ENCODE peak calls at places on chromosome 5, in five cellular contexts. E is ureter, P is right cardiac atrium, W is hippocampal formation, D is dorsolateral prefrontal cortex. B is an unnamed sample.

GRCh38 chr5:54758038-54758437 is 227.4 kb downstream of the ESM1 start:
- DNase-seq in E (no peak), P (no peak), W (no peak), D (no peak), B (peak; percentile 84)

GRCh38 chr5:7650755-7651154 is 200.2 kb downstream of the CFAP90 start:
- DNase-seq in E (no peak), P (no peak), W (peak; percentile 36), D (no peak), B (no peak)

GRCh38 chr5:74576941-74577456 is 63.5 kb downstream of the ENC1 start:
- DNase-seq in E (no peak), P (peak; percentile 41), W (no peak), D (no peak), B (no peak)

GRCh38 chr5:181184845-181185216 is 20.2 kb downstream of the TRIM7 start:
- DNase-seq in E (no peak), P (no peak), W (no peak), D (no peak), B (no peak)

GRCh38 chr5:116032094-116032517 is at the start of gene ARL14EPL:
- DNase-seq in E (no peak), P (no peak), W (no peak), D (no peak), B (peak; percentile 52)

GRCh38 chr5:64807505-64807904 is 38.8 kb downstream of the CWC27 start:
- DNase-seq in E (no peak), P (no peak), W (no peak), D (no peak), B (peak; percentile 27)

GRCh38 chr5:33319151-33319550 is 121.6 kb upstream of the TARS1 start:
- DNase-seq in E (no peak), P (no peak), W (no peak), D (no peak), B (no peak)

GRCh38 chr5:180378412-180379344 is 25.5 kb upstream of the GFPT2 start:
- DNase-seq in E (no peak), P (no peak), W (no peak), D (no peak), B (no peak)

GRCh38 chr5:36521838-36522745 is 84.3 kb upstream of the SLC1A3 start:
- DNase-seq in E (no peak), P (peak; percentile 39), W (no peak), D (no peak), B (no peak)

GRCh38 chr5:15611008-15611407 is 111.0 kb downstream of the FBXL7 start:
- DNase-seq in E (no peak), P (no peak), W (no peak), D (no peak), B (no peak)

GRCh38 chr5:75668988-75669760 is 48.1 kb downstream of the POC5 start:
- DNase-seq in E (no peak), P (no peak), W (no peak), D (no peak), B (no peak)

GRCh38 chr5:35856186-35857003 is at the start of gene IL7R:
- DNase-seq in E (no peak), P (no peak), W (no peak), D (no peak), B (peak; percentile 15)

GRCh38 chr5:91556-92263 is at the start of gene PLEKHG4B:
- DNase-seq in E (peak; percentile 41), P (no peak), W (no peak), D (no peak), B (no peak)

GRCh38 chr5:60178101-60178500 is 284.6 kb upstream of the PDE4D start:
- DNase-seq in E (no peak), P (no peak), W (no peak), D (no peak), B (no peak)

GRCh38 chr5:163846512-163846911 is 341.1 kb downstream of the MAT2B start:
- DNase-seq in E (no peak), P (no peak), W (no peak), D (no peak), B (peak; percentile 44)

GRCh38 chr5:168159425-168159824 is 132.0 kb upstream of the WWC1 start:
- DNase-seq in E (no peak), P (no peak), W (no peak), D (no peak), B (no peak)

GRCh38 chr5:35345222-35345621 is 114.9 kb upstream of the PRLR start:
- DNase-seq in E (no peak), P (no peak), W (no peak), D (no peak), B (no peak)

GRCh38 chr5:61619777-61620518 is 287.9 kb downstream of the ZSWIM6 start:
- DNase-seq in E (no peak), P (no peak), W (peak; percentile 55), D (no peak), B (no peak)

GRCh38 chr5:86909896-86910295 is 292.2 kb downstream of the COX7C start:
- DNase-seq in E (no peak), P (no peak), W (no peak), D (no peak), B (no peak)

GRCh38 chr5:92560698-92561361 is 1020.2 kb downstream of the NR2F1-AS1 start:
- DNase-seq in E (no peak), P (no peak), W (no peak), D (no peak), B (no peak)

GRCh38 chr5:132496631-132497487 is 6.3 kb upstream of the IRF1 start:
- DNase-seq in E (peak; percentile 95), P (peak; percentile 98), W (peak; percentile 9), D (peak; percentile 85), B (peak; percentile 67)

GRCh38 chr5:147177125-147177840 is 57.5 kb upstream of the STK32A start:
- DNase-seq in E (no peak), P (no peak), W (no peak), D (no peak), B (no peak)

GRCh38 chr5:140570058-140570457 is 5.4 kb downstream of the SLC35A4 start:
- DNase-seq in E (no peak), P (no peak), W (no peak), D (no peak), B (no peak)

GRCh38 chr5:10607666-10608442 is 44.0 kb downstream of the ANKRD33B start:
- DNase-seq in E (peak; percentile 68), P (peak; percentile 73), W (no peak), D (no peak), B (no peak)

GRCh38 chr5:10828241-10828640 is 67.2 kb upstream of the DAP start:
- DNase-seq in E (no peak), P (no peak), W (no peak), D (no peak), B (no peak)

GRCh38 chr5:158422653-158423505 is 563.9 kb upstream of the CLINT1 start:
- DNase-seq in E (no peak), P (peak; percentile 75), W (no peak), D (no peak), B (no peak)

GRCh38 chr5:17012289-17012688 is 76.2 kb upstream of the MYO10 start:
- DNase-seq in E (no peak), P (no peak), W (no peak), D (no peak), B (no peak)